ENCODE peak calls at places on chromosomes 12 and 14, in six cellular contexts. One of them, this sample, is unnamed.

GRCh38 chr14:28599605-28600004 is 167.0 kb upstream of the FOXG1 start:
- DNase-seq in A549: no peak
- DNase-seq in B cell: no peak
- DNase-seq in ovary: no peak
- DNase-seq in CD8-positive, alpha-beta T cell: no peak
- DNase-seq in neural crest cell: no peak
- DNase-seq in this sample: no peak

GRCh38 chr12:105831372-105831771 is 307.4 kb downstream of the NUAK1 start:
- DNase-seq in A549: no peak
- DNase-seq in B cell: no peak
- DNase-seq in ovary: no peak
- DNase-seq in CD8-positive, alpha-beta T cell: no peak
- DNase-seq in neural crest cell: no peak
- DNase-seq in this sample: no peak

GRCh38 chr12:128867466-128867865 is 14.2 kb downstream of the GLT1D1 start:
- DNase-seq in A549: no peak
- DNase-seq in B cell: no peak
- DNase-seq in ovary: no peak
- DNase-seq in CD8-positive, alpha-beta T cell: no peak
- DNase-seq in neural crest cell: no peak
- DNase-seq in this sample: no peak

GRCh38 chr12:63982787-63983186 is 138.3 kb downstream of the SRGAP1 start:
- DNase-seq in A549: no peak
- DNase-seq in B cell: no peak
- DNase-seq in ovary: no peak
- DNase-seq in CD8-positive, alpha-beta T cell: no peak
- DNase-seq in neural crest cell: no peak
- DNase-seq in this sample: no peak

GRCh38 chr12:48175613-48176416 is 7.6 kb upstream of the CCDC184 start:
- DNase-seq in A549: no peak
- DNase-seq in B cell: no peak
- DNase-seq in ovary: no peak
- DNase-seq in CD8-positive, alpha-beta T cell: no peak
- DNase-seq in neural crest cell: no peak
- DNase-seq in this sample: no peak

GRCh38 chr12:10618338-10618987 is 5.1 kb upstream of the MAGOHB start:
- DNase-seq in A549: peak
- DNase-seq in B cell: no peak
- DNase-seq in ovary: no peak
- DNase-seq in CD8-positive, alpha-beta T cell: no peak
- DNase-seq in neural crest cell: no peak
- DNase-seq in this sample: no peak

GRCh38 chr14:90137807-90138206 is 76.0 kb downstream of the KCNK13 start:
- DNase-seq in A549: no peak
- DNase-seq in B cell: no peak
- DNase-seq in ovary: no peak
- DNase-seq in CD8-positive, alpha-beta T cell: no peak
- DNase-seq in neural crest cell: no peak
- DNase-seq in this sample: no peak

GRCh38 chr12:25352078-25352918 is 101.6 kb upstream of the KRAS start:
- DNase-seq in A549: no peak
- DNase-seq in B cell: no peak
- DNase-seq in ovary: no peak
- DNase-seq in CD8-positive, alpha-beta T cell: no peak
- DNase-seq in neural crest cell: no peak
- DNase-seq in this sample: no peak

GRCh38 chr14:59776468-59776867 is 94.1 kb downstream of the RTN1 start:
- DNase-seq in A549: no peak
- DNase-seq in B cell: no peak
- DNase-seq in ovary: no peak
- DNase-seq in CD8-positive, alpha-beta T cell: no peak
- DNase-seq in neural crest cell: no peak
- DNase-seq in this sample: no peak

GRCh38 chr12:41013921-41014642 is 174.0 kb upstream of the PDZRN4 start:
- DNase-seq in A549: no peak
- DNase-seq in B cell: no peak
- DNase-seq in ovary: no peak
- DNase-seq in CD8-positive, alpha-beta T cell: no peak
- DNase-seq in neural crest cell: no peak
- DNase-seq in this sample: no peak

GRCh38 chr12:56411781-56412639 is 37.2 kb downstream of the TIMELESS start:
- DNase-seq in A549: no peak
- DNase-seq in B cell: no peak
- DNase-seq in ovary: no peak
- DNase-seq in CD8-positive, alpha-beta T cell: no peak
- DNase-seq in neural crest cell: no peak
- DNase-seq in this sample: no peak

GRCh38 chr12:80679346-80680131 is 27.9 kb upstream of the MYF6 start:
- DNase-seq in A549: no peak
- DNase-seq in B cell: no peak
- DNase-seq in ovary: no peak
- DNase-seq in CD8-positive, alpha-beta T cell: no peak
- DNase-seq in neural crest cell: no peak
- DNase-seq in this sample: no peak

GRCh38 chr12:46550266-46550879 is 177.8 kb upstream of the SLC38A2 start:
- DNase-seq in A549: no peak
- DNase-seq in B cell: no peak
- DNase-seq in ovary: no peak
- DNase-seq in CD8-positive, alpha-beta T cell: no peak
- DNase-seq in neural crest cell: no peak
- DNase-seq in this sample: no peak

GRCh38 chr12:102567031-102567985 is 86.9 kb upstream of the IGF1 start:
- DNase-seq in A549: peak
- DNase-seq in B cell: no peak
- DNase-seq in ovary: no peak
- DNase-seq in CD8-positive, alpha-beta T cell: no peak
- DNase-seq in neural crest cell: no peak
- DNase-seq in this sample: no peak

GRCh38 chr12:99444859-99445316 is 202.7 kb upstream of the GARIN6 start:
- DNase-seq in A549: peak
- DNase-seq in B cell: no peak
- DNase-seq in ovary: no peak
- DNase-seq in CD8-positive, alpha-beta T cell: no peak
- DNase-seq in neural crest cell: no peak
- DNase-seq in this sample: no peak

GRCh38 chr14:36662258-36662542 is 540 bp downstream of the PAX9 start:
- DNase-seq in A549: no peak
- DNase-seq in B cell: peak
- DNase-seq in ovary: no peak
- DNase-seq in CD8-positive, alpha-beta T cell: no peak
- DNase-seq in neural crest cell: no peak
- DNase-seq in this sample: no peak

GRCh38 chr12:51013441-51013840 is 12.7 kb downstream of the SLC11A2 start:
- DNase-seq in A549: no peak
- DNase-seq in B cell: no peak
- DNase-seq in ovary: no peak
- DNase-seq in CD8-positive, alpha-beta T cell: no peak
- DNase-seq in neural crest cell: no peak
- DNase-seq in this sample: no peak

GRCh38 chr12:116343331-116343884 is 65.9 kb upstream of the MED13L start:
- DNase-seq in A549: no peak
- DNase-seq in B cell: no peak
- DNase-seq in ovary: no peak
- DNase-seq in CD8-positive, alpha-beta T cell: no peak
- DNase-seq in neural crest cell: no peak
- DNase-seq in this sample: no peak

GRCh38 chr14:104335611-104336010 is 197.2 kb downstream of the KIF26A start:
- DNase-seq in A549: no peak
- DNase-seq in B cell: no peak
- DNase-seq in ovary: no peak
- DNase-seq in CD8-positive, alpha-beta T cell: no peak
- DNase-seq in neural crest cell: no peak
- DNase-seq in this sample: no peak

GRCh38 chr14:54189358-54190354 is 207.2 kb upstream of the CDKN3 start:
- DNase-seq in A549: peak
- DNase-seq in B cell: no peak
- DNase-seq in ovary: no peak
- DNase-seq in CD8-positive, alpha-beta T cell: no peak
- DNase-seq in neural crest cell: no peak
- DNase-seq in this sample: no peak

GRCh38 chr14:53034688-53035087 is 83.8 kb upstream of the FERMT2 start:
- DNase-seq in A549: no peak
- DNase-seq in B cell: no peak
- DNase-seq in ovary: no peak
- DNase-seq in CD8-positive, alpha-beta T cell: no peak
- DNase-seq in neural crest cell: no peak
- DNase-seq in this sample: no peak

GRCh38 chr12:65894624-65895023 is 70.3 kb downstream of the HMGA2 start:
- DNase-seq in A549: no peak
- DNase-seq in B cell: no peak
- DNase-seq in ovary: no peak
- DNase-seq in CD8-positive, alpha-beta T cell: no peak
- DNase-seq in neural crest cell: no peak
- DNase-seq in this sample: no peak

GRCh38 chr12:114316076-114316475 is 89.9 kb downstream of the TBX5 start:
- DNase-seq in A549: peak
- DNase-seq in B cell: no peak
- DNase-seq in ovary: no peak
- DNase-seq in CD8-positive, alpha-beta T cell: no peak
- DNase-seq in neural crest cell: no peak
- DNase-seq in this sample: no peak

GRCh38 chr14:95668235-95668772 is 17.9 kb upstream of the TCL1B start:
- DNase-seq in A549: no peak
- DNase-seq in B cell: no peak
- DNase-seq in ovary: no peak
- DNase-seq in CD8-positive, alpha-beta T cell: no peak
- DNase-seq in neural crest cell: no peak
- DNase-seq in this sample: no peak

GRCh38 chr12:70691018-70691672 is 53.9 kb upstream of the PTPRB start:
- DNase-seq in A549: no peak
- DNase-seq in B cell: no peak
- DNase-seq in ovary: no peak
- DNase-seq in CD8-positive, alpha-beta T cell: no peak
- DNase-seq in neural crest cell: no peak
- DNase-seq in this sample: no peak

GRCh38 chr12:79841248-79841877 is 93.5 kb downstream of the PPP1R12A start:
- DNase-seq in A549: no peak
- DNase-seq in B cell: no peak
- DNase-seq in ovary: no peak
- DNase-seq in CD8-positive, alpha-beta T cell: no peak
- DNase-seq in neural crest cell: no peak
- DNase-seq in this sample: no peak

DNA sequence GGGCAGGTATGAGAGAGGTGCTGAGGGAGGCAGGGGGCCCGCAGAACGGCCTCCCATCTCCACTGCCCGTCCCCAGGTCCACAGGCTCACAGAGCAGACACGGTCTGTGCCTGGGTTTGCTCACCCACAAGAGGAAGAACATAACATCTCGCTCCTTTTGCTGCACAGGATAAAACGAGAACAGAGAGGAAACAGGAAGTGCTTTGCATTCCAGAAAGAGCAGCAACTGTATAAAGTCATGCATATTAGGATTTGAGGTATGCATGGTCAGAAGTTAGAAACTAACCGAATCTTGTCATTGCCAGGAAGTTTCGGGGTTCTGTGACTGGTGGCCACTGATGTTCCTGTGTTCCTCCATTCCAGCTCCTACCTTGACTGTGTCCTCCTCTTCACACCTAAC is 25.0 kb downstream of the NTF3 start:
- DNase-seq in A549: no peak
- DNase-seq in B cell: no peak
- DNase-seq in ovary: no peak
- DNase-seq in CD8-positive, alpha-beta T cell: no peak
- DNase-seq in neural crest cell: no peak
- DNase-seq in this sample: no peak
- TF ChIP-seq CTCF in A549: no peak
- TF ChIP-seq CTCF in B cell: no peak
- TF ChIP-seq CTCF in ovary: no peak
- TF ChIP-seq CTCF in CD8-positive, alpha-beta T cell: no peak
- TF ChIP-seq CTCF in neural crest cell: no peak
- TF ChIP-seq CTCF in this sample: no peak

DNA sequence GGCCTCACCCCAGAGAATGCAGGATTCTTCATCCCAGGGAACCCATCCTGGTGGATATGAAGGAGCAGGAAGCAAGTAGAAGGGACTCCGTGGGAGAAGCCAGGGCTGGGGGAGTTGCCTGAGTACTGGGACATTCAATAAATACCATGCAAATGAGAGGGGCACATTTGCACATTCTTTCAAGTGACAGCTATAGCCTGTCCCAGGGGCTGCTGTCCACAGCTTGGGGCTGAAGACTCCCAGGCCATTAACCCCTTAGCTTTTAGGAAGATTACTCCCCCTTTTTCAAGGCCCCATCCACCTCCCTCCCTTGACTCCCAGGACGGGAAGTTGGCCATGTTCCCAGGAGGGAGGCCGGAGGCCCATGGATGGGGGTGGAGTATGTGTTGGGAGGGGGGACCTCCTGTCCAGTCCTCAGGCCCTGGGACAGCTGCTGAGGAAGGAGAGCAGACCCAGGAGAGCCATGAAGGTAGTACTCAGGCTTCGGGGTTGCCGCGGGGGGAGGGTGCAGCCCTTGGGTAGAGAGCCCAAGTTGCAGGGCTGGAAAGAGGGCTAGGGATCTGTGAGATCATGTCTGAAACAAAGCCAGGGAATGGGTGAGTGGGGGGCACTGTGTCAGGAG is 974 bp upstream of the TNS2 start:
- DNase-seq in A549: peak
- DNase-seq in B cell: no peak
- DNase-seq in ovary: peak
- DNase-seq in CD8-positive, alpha-beta T cell: no peak
- DNase-seq in neural crest cell: no peak
- DNase-seq in this sample: no peak
- TF ChIP-seq CTCF in A549: no peak
- TF ChIP-seq CTCF in B cell: no peak
- TF ChIP-seq CTCF in ovary: no peak
- TF ChIP-seq CTCF in CD8-positive, alpha-beta T cell: no peak
- TF ChIP-seq CTCF in neural crest cell: no peak
- TF ChIP-seq CTCF in this sample: no peak

DNA sequence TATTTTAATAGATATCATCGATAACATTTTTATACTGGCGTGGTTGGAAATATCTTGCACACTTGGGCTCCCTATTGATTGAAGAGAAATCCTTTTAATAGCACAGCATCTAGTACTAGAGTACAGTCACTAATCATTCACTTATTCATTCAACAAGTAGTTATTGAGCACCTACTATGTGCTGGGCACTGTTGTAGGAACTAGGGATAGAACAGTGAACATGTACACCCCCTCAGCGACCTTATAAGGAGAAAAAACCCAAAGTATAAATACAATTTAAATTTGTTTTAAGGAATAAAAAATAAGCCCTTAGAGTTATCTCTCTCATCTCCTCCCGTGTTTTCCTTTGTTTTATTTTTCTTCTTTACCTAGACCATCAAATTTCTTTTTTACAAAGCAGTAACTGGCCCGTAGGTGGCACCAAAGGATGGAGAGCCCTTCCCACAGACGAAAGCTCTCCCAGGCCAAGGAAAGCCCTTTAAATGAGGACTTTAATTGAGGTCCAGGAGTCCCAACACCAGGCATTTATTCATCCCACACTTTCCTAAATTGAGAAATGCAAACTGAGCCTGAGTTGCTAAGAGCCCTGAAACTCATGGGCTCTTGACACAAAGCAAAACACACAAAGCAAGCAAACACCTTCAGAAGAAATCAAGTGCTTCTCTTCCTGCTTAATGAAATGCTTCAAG is 29.0 kb downstream of the PEBP1 start:
- DNase-seq in A549: peak
- DNase-seq in B cell: no peak
- DNase-seq in ovary: no peak
- DNase-seq in CD8-positive, alpha-beta T cell: no peak
- DNase-seq in neural crest cell: peak
- DNase-seq in this sample: no peak
- TF ChIP-seq CTCF in A549: peak
- TF ChIP-seq CTCF in B cell: peak
- TF ChIP-seq CTCF in ovary: no peak
- TF ChIP-seq CTCF in CD8-positive, alpha-beta T cell: no peak
- TF ChIP-seq CTCF in neural crest cell: peak
- TF ChIP-seq CTCF in this sample: peak

GRCh38 chr12:19971396-19971802 is 396.9 kb upstream of the PDE3A start:
- DNase-seq in A549: peak
- DNase-seq in B cell: no peak
- DNase-seq in ovary: no peak
- DNase-seq in CD8-positive, alpha-beta T cell: no peak
- DNase-seq in neural crest cell: no peak
- DNase-seq in this sample: no peak
- TF ChIP-seq CTCF in A549: no peak
- TF ChIP-seq CTCF in B cell: no peak
- TF ChIP-seq CTCF in ovary: no peak
- TF ChIP-seq CTCF in CD8-positive, alpha-beta T cell: no peak
- TF ChIP-seq CTCF in neural crest cell: no peak
- TF ChIP-seq CTCF in this sample: no peak